ENCODE peak calls at places on chromosomes 6 and 20, in six cellular contexts. B, T, F, P, Z and L are unnamed samples.

GRCh38 chr6:145731432-145731831 is 3.9 kb downstream of the EPM2A start:
- DNase-seq in B (no peak), P (no peak), T (no peak), Z (no peak), F (no peak), L (peak; percentile 10)

GRCh38 chr20:555933-556332 is 12.3 kb upstream of the CSNK2A1 start:
- DNase-seq in F (no peak), T (no peak), P (peak; percentile 68), Z (peak; percentile 12), B (no peak), L (peak; percentile 19)

GRCh38 chr6:139395891-139396299 is 21.4 kb upstream of the CITED2 start:
- DNase-seq in F (no peak), B (no peak), T (no peak), Z (no peak), P (no peak), L (no peak)

GRCh38 chr6:2498224-2498623 is 252.5 kb downstream of the MYLK4 start:
- DNase-seq in T (no peak), P (no peak), Z (peak; percentile 45), F (no peak), B (no peak), L (peak; percentile 29)

GRCh38 chr6:4506806-4507205 is 269.4 kb upstream of the CDYL start:
- DNase-seq in B (no peak), T (no peak), F (no peak), Z (no peak), P (no peak), L (no peak)

GRCh38 chr6:81909981-81910910 is 157.8 kb upstream of the TENT5A start:
- DNase-seq in F (no peak), P (no peak), T (no peak), B (no peak), Z (peak; percentile 56), L (no peak)

GRCh38 chr20:64047968-64048401 is 1.5 kb downstream of the SOX18 start:
- DNase-seq in P (no peak), F (no peak), B (no peak), T (no peak), Z (no peak), L (no peak)

GRCh38 chr20:47272893-47273590 is 83.5 kb downstream of the ZMYND8 start:
- DNase-seq in P (no peak), B (peak; percentile 46), T (peak; percentile 67), F (no peak), Z (peak; percentile 63), L (peak; percentile 81)

GRCh38 chr20:38935285-38935684 is 9.1 kb downstream of the FAM83D start:
- DNase-seq in F (no peak), P (no peak), Z (no peak), B (peak; percentile 6), T (no peak), L (peak; percentile 53)

GRCh38 chr6:157994126-157994795 is 12.6 kb downstream of the SYNJ2 start:
- DNase-seq in P (no peak), Z (no peak), T (no peak), B (no peak), F (no peak), L (no peak)

GRCh38 chr6:65546894-65547293 is 160.1 kb downstream of the EYS start:
- DNase-seq in Z (no peak), P (no peak), B (no peak), T (no peak), F (no peak), L (no peak)

GRCh38 chr6:7585287-7585930 is 4.6 kb upstream of the SNRNP48 start:
- DNase-seq in F (no peak), P (no peak), B (no peak), T (no peak), Z (no peak), L (no peak)

GRCh38 chr6:31362751-31363150 is 5.8 kb upstream of the HLA-B start:
- DNase-seq in P (no peak), F (no peak), Z (no peak), T (no peak), B (no peak), L (no peak)

GRCh38 chr6:113362542-113363430 is 494.4 kb upstream of the MARCKS start:
- DNase-seq in P (no peak), T (no peak), Z (peak; percentile 55), F (no peak), B (no peak), L (no peak)

GRCh38 chr6:44416103-44416502 is 28.6 kb downstream of the CDC5L start:
- DNase-seq in T (no peak), Z (peak; percentile 23), P (no peak), F (no peak), B (peak; percentile 49), L (peak; percentile 36)

GRCh38 chr6:31547727-31548422 is 467 bp downstream of the NFKBIL1 start:
- DNase-seq in B (no peak), T (peak; percentile 39), Z (no peak), P (peak; percentile 65), F (no peak), L (no peak)

GRCh38 chr20:23298926-23299672 is 51.5 kb upstream of the NXT1 start:
- DNase-seq in Z (no peak), F (no peak), P (no peak), B (no peak), T (no peak), L (no peak)

GRCh38 chr20:17570347-17571152 is 675 bp downstream of the DSTN start:
- DNase-seq in Z (no peak), F (peak; percentile 32), P (no peak), B (no peak), T (peak; percentile 67), L (peak; percentile 60)

GRCh38 chr6:15312500-15312899 is 66.6 kb downstream of the JARID2 start:
- DNase-seq in P (no peak), Z (peak; percentile 47), T (no peak), F (no peak), B (no peak), L (peak; percentile 52)

GRCh38 chr6:36121752-36122494 is 8.4 kb upstream of the MAPK13 start:
- DNase-seq in B (no peak), F (no peak), T (no peak), P (peak; percentile 71), Z (no peak), L (no peak)

GRCh38 chr20:21391495-21392298 is 5.6 kb downstream of the NKX2-4 start:
- DNase-seq in T (no peak), P (no peak), F (no peak), Z (no peak), B (no peak), L (no peak)

GRCh38 chr6:150418825-150419594 is 50.2 kb downstream of the IYD start:
- DNase-seq in B (peak; percentile 22), T (peak; percentile 66), F (peak; percentile 33), P (peak; percentile 71), Z (peak; percentile 36), L (peak; percentile 68)

GRCh38 chr6:44294832-44295791 is 18.0 kb downstream of the AARS2 start:
- DNase-seq in T (no peak), B (no peak), F (no peak), Z (no peak), P (peak; percentile 11), L (no peak)

GRCh38 chr6:35043381-35043780 is 97.8 kb downstream of the TCP11 start:
- DNase-seq in T (no peak), P (no peak), Z (no peak), B (no peak), F (no peak), L (no peak)

GRCh38 chr6:1606533-1607235 is 3.0 kb upstream of the FOXC1 start:
- DNase-seq in T (no peak), Z (no peak), P (no peak), F (no peak), B (no peak), L (no peak)

GRCh38 chr6:91276315-91276714 is 689.4 kb upstream of the MAP3K7 start:
- DNase-seq in T (no peak), F (no peak), Z (peak; percentile 20), P (no peak), B (no peak), L (no peak)

GRCh38 chr6:129340983-129341382 is 369.0 kb downstream of the ARHGAP18 start:
- DNase-seq in F (no peak), T (no peak), B (peak; percentile 91), Z (peak; percentile 87), P (no peak), L (peak; percentile 99)

GRCh38 chr6:34589633-34590139 is 33.6 kb upstream of the SPDEF start:
- DNase-seq in Z (no peak), B (no peak), T (no peak), P (no peak), F (no peak), L (no peak)

GRCh38 chr20:16701296-16701695 is 28.5 kb upstream of the SNRPB2 start:
- DNase-seq in P (no peak), Z (no peak), B (no peak), F (no peak), T (no peak), L (peak; percentile 1)

GRCh38 chr6:54491431-54491830 is 183.2 kb downstream of the TINAG start:
- DNase-seq in Z (no peak), B (no peak), T (no peak), P (no peak), F (no peak), L (no peak)

GRCh38 chr6:148530976-148531375 is 188.3 kb downstream of the SASH1 start:
- DNase-seq in T (no peak), B (no peak), P (no peak), Z (peak; percentile 71), F (no peak), L (peak; percentile 46)
- H3K4me3 ChIP-seq in T (no peak overlapping the region), B (peak overlapping the region; percentile 38), P (no peak overlapping the region), Z (peak overlapping the region; percentile 48), F (peak overlapping the region; percentile 31), L (peak overlapping the region; percentile 37)

GRCh38 chr20:62029951-62030350 is 35.7 kb downstream of the TAF4 start:
- DNase-seq in P (peak; percentile 44), T (no peak), F (no peak), B (no peak), Z (no peak), L (no peak)
- TF ChIP-seq CTCF in P (no peak), T (no peak), F (no peak), B (no peak), Z (no peak), L (no peak)

GRCh38 chr6:62059898-62060297 is 226.1 kb downstream of the KHDRBS2 start:
- DNase-seq in P (no peak), F (no peak), T (no peak), B (no peak), Z (no peak), L (no peak)
- H3K4me3 ChIP-seq in P (no peak overlapping the region), F (no peak overlapping the region), T (no peak overlapping the region), B (no peak overlapping the region), Z (no peak overlapping the region), L (no peak overlapping the region)

GRCh38 chr20:3716195-3716834 is 3.9 kb upstream of the SIGLEC1 start:
- DNase-seq in F (no peak), Z (no peak), T (peak; percentile 52), P (no peak), B (peak; percentile 18), L (peak; percentile 67)
- TF ChIP-seq CTCF in F (peak; percentile 45), Z (peak; percentile 47), T (peak; percentile 40), P (peak; percentile 64), B (peak; percentile 87), L (peak; percentile 93)

GRCh38 chr6:43142101-43142500 is 29.0 kb upstream of the SRF start:
- DNase-seq in B (no peak), F (no peak), Z (no peak), T (no peak), P (no peak), L (no peak)
- H3K4me3 ChIP-seq in B (no peak overlapping the region), F (no peak overlapping the region), Z (no peak overlapping the region), T (no peak overlapping the region), P (no peak overlapping the region), L (no peak overlapping the region)

GRCh38 chr6:10722820-10723651 is at the start of gene TMEM14C:
- DNase-seq in B (peak; percentile 99), T (peak; percentile 99), P (peak; percentile 100), Z (peak; percentile 96), F (peak; percentile 95), L (peak; percentile 99)
- TF ChIP-seq CTCF in B (no peak), T (no peak), P (no peak), Z (no peak), F (no peak), L (no peak)